ENCODE peak calls at places on chromosome 12, in seven cellular contexts. One of them, this sample, is unnamed.

GRCh38 chr12:52063986-52064649 is 5.7 kb upstream of the ATG101 start:
- DNase-seq in spleen: no peak
- DNase-seq in cardiac muscle cell: no peak
- DNase-seq in PC-3: peak; percentile 18
- DNase-seq in Caco-2: no peak
- DNase-seq in fibroblast of pulmonary artery: peak; percentile 93
- DNase-seq in heart right ventricle: peak; percentile 80
- DNase-seq in this sample: peak; percentile 75

GRCh38 chr12:12719496-12719895 is 2.3 kb downstream of the CDKN1B start:
- DNase-seq in spleen: no peak
- DNase-seq in cardiac muscle cell: no peak
- DNase-seq in PC-3: peak; percentile 16
- DNase-seq in Caco-2: no peak
- DNase-seq in fibroblast of pulmonary artery: no peak
- DNase-seq in heart right ventricle: no peak
- DNase-seq in this sample: no peak

GRCh38 chr12:29026419-29026818 is 122.7 kb upstream of the FAR2 start:
- DNase-seq in spleen: no peak
- DNase-seq in cardiac muscle cell: no peak
- DNase-seq in PC-3: peak; percentile 28
- DNase-seq in Caco-2: no peak
- DNase-seq in fibroblast of pulmonary artery: no peak
- DNase-seq in heart right ventricle: no peak
- DNase-seq in this sample: no peak

GRCh38 chr12:31600252-31600651 is 9.3 kb upstream of the DENND5B start:
- DNase-seq in spleen: no peak
- DNase-seq in cardiac muscle cell: no peak
- DNase-seq in PC-3: no peak
- DNase-seq in Caco-2: no peak
- DNase-seq in fibroblast of pulmonary artery: no peak
- DNase-seq in heart right ventricle: no peak
- DNase-seq in this sample: no peak

GRCh38 chr12:14264316-14264715 is 101.2 kb upstream of the ATF7IP start:
- DNase-seq in spleen: no peak
- DNase-seq in cardiac muscle cell: no peak
- DNase-seq in PC-3: peak; percentile 48
- DNase-seq in Caco-2: peak; percentile 34
- DNase-seq in fibroblast of pulmonary artery: peak; percentile 39
- DNase-seq in heart right ventricle: no peak
- DNase-seq in this sample: no peak

GRCh38 chr12:80625901-80626300 is 81.5 kb upstream of the MYF6 start:
- DNase-seq in spleen: no peak
- DNase-seq in cardiac muscle cell: no peak
- DNase-seq in PC-3: no peak
- DNase-seq in Caco-2: no peak
- DNase-seq in fibroblast of pulmonary artery: no peak
- DNase-seq in heart right ventricle: no peak
- DNase-seq in this sample: peak; percentile 4

GRCh38 chr12:110579239-110579888 is 3.8 kb downstream of the PPTC7 start:
- DNase-seq in spleen: no peak
- DNase-seq in cardiac muscle cell: no peak
- DNase-seq in PC-3: no peak
- DNase-seq in Caco-2: no peak
- DNase-seq in fibroblast of pulmonary artery: no peak
- DNase-seq in heart right ventricle: no peak
- DNase-seq in this sample: no peak

GRCh38 chr12:49301759-49302158 is 6.8 kb downstream of the PRPH start:
- DNase-seq in spleen: peak; percentile 6
- DNase-seq in cardiac muscle cell: no peak
- DNase-seq in PC-3: no peak
- DNase-seq in Caco-2: peak; percentile 57
- DNase-seq in fibroblast of pulmonary artery: no peak
- DNase-seq in heart right ventricle: no peak
- DNase-seq in this sample: no peak

GRCh38 chr12:77697126-77697525 is 133.6 kb upstream of the NAV3 start:
- DNase-seq in spleen: no peak
- DNase-seq in cardiac muscle cell: no peak
- DNase-seq in PC-3: no peak
- DNase-seq in Caco-2: no peak
- DNase-seq in fibroblast of pulmonary artery: no peak
- DNase-seq in heart right ventricle: no peak
- DNase-seq in this sample: no peak

GRCh38 chr12:132559652-132560420 is 50.5 kb downstream of the LRCOL1 start:
- DNase-seq in spleen: peak; percentile 85
- DNase-seq in cardiac muscle cell: peak; percentile 77
- DNase-seq in PC-3: peak; percentile 73
- DNase-seq in Caco-2: peak; percentile 83
- DNase-seq in fibroblast of pulmonary artery: peak; percentile 42
- DNase-seq in heart right ventricle: peak; percentile 40
- DNase-seq in this sample: peak; percentile 35

GRCh38 chr12:110316861-110317260 is 35.8 kb downstream of the ATP2A2 start:
- DNase-seq in spleen: no peak
- DNase-seq in cardiac muscle cell: no peak
- DNase-seq in PC-3: peak; percentile 17
- DNase-seq in Caco-2: no peak
- DNase-seq in fibroblast of pulmonary artery: peak; percentile 82
- DNase-seq in heart right ventricle: no peak
- DNase-seq in this sample: peak; percentile 92

GRCh38 chr12:110271015-110271414 is 10.0 kb upstream of the ATP2A2 start:
- DNase-seq in spleen: no peak
- DNase-seq in cardiac muscle cell: no peak
- DNase-seq in PC-3: no peak
- DNase-seq in Caco-2: no peak
- DNase-seq in fibroblast of pulmonary artery: no peak
- DNase-seq in heart right ventricle: no peak
- DNase-seq in this sample: no peak

GRCh38 chr12:124929649-124930419 is 15.4 kb upstream of the UBC start:
- DNase-seq in spleen: peak; percentile 60
- DNase-seq in cardiac muscle cell: no peak
- DNase-seq in PC-3: no peak
- DNase-seq in Caco-2: no peak
- DNase-seq in fibroblast of pulmonary artery: no peak
- DNase-seq in heart right ventricle: no peak
- DNase-seq in this sample: no peak

GRCh38 chr12:27710592-27711311 is at the start of gene MRPS35:
- DNase-seq in spleen: peak; percentile 99
- DNase-seq in cardiac muscle cell: peak; percentile 92
- DNase-seq in PC-3: peak; percentile 95
- DNase-seq in Caco-2: peak; percentile 96
- DNase-seq in fibroblast of pulmonary artery: peak; percentile 95
- DNase-seq in heart right ventricle: peak; percentile 92
- DNase-seq in this sample: peak; percentile 94
- TF ChIP-seq CTCF in spleen: no peak
- TF ChIP-seq CTCF in cardiac muscle cell: no peak
- TF ChIP-seq CTCF in PC-3: no peak
- TF ChIP-seq CTCF in Caco-2: no peak
- TF ChIP-seq CTCF in fibroblast of pulmonary artery: no peak
- TF ChIP-seq CTCF in heart right ventricle: no peak
- TF ChIP-seq CTCF in this sample: no peak

GRCh38 chr12:102873077-102873476 is 44.0 kb downstream of the PAH start:
- DNase-seq in spleen: no peak
- DNase-seq in cardiac muscle cell: no peak
- DNase-seq in PC-3: no peak
- DNase-seq in Caco-2: no peak
- DNase-seq in fibroblast of pulmonary artery: no peak
- DNase-seq in heart right ventricle: no peak
- DNase-seq in this sample: no peak

GRCh38 chr12:102874819-102875218 is 42.2 kb downstream of the PAH start:
- DNase-seq in spleen: no peak
- DNase-seq in cardiac muscle cell: no peak
- DNase-seq in PC-3: no peak
- DNase-seq in Caco-2: no peak
- DNase-seq in fibroblast of pulmonary artery: no peak
- DNase-seq in heart right ventricle: no peak
- DNase-seq in this sample: no peak

GRCh38 chr12:102871014-102871413 is 46.0 kb downstream of the PAH start:
- DNase-seq in spleen: no peak
- DNase-seq in cardiac muscle cell: no peak
- DNase-seq in PC-3: no peak
- DNase-seq in Caco-2: no peak
- DNase-seq in fibroblast of pulmonary artery: no peak
- DNase-seq in heart right ventricle: no peak
- DNase-seq in this sample: no peak

DNA sequence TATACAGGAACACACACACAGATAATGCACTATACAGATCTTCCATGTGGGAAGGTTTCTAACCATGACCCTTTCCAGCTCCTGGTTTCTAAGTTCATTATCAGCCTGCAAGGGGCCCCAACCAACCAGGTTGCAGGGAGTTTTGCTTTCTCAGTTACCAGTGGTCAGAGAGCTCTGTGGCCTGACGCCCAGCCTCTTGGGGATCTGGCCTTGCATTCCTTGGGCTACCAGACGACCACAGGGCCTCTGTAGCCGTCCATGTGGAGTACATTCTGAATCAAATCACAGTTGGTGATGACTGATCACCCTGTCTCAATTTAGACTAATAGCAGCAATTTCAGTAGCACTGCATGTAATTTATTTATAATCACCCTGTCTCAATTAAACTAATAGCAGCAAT is 47.5 kb downstream of the PAH start:
- DNase-seq in spleen: no peak
- DNase-seq in cardiac muscle cell: no peak
- DNase-seq in PC-3: no peak
- DNase-seq in Caco-2: no peak
- DNase-seq in fibroblast of pulmonary artery: no peak
- DNase-seq in heart right ventricle: no peak
- DNase-seq in this sample: no peak
- H3K4me3 ChIP-seq in spleen: no peak overlapping the region
- H3K4me3 ChIP-seq in cardiac muscle cell: no peak overlapping the region
- H3K4me3 ChIP-seq in PC-3: no peak overlapping the region
- H3K4me3 ChIP-seq in Caco-2: no peak overlapping the region
- H3K4me3 ChIP-seq in fibroblast of pulmonary artery: no peak overlapping the region
- H3K4me3 ChIP-seq in heart right ventricle: no peak overlapping the region
- H3K4me3 ChIP-seq in this sample: no peak overlapping the region

GRCh38 chr12:126688556-126688955 is 1578.4 kb upstream of the TMEM132C start:
- DNase-seq in spleen: no peak
- DNase-seq in cardiac muscle cell: no peak
- DNase-seq in PC-3: no peak
- DNase-seq in Caco-2: no peak
- DNase-seq in fibroblast of pulmonary artery: no peak
- DNase-seq in heart right ventricle: no peak
- DNase-seq in this sample: no peak

GRCh38 chr12:126681676-126682075 is 1585.3 kb upstream of the TMEM132C start:
- DNase-seq in spleen: no peak
- DNase-seq in cardiac muscle cell: peak; percentile 64
- DNase-seq in PC-3: no peak
- DNase-seq in Caco-2: no peak
- DNase-seq in fibroblast of pulmonary artery: peak; percentile 28
- DNase-seq in heart right ventricle: no peak
- DNase-seq in this sample: no peak

GRCh38 chr12:126684703-126685102 is 1582.3 kb upstream of the TMEM132C start:
- DNase-seq in spleen: no peak
- DNase-seq in cardiac muscle cell: no peak
- DNase-seq in PC-3: no peak
- DNase-seq in Caco-2: no peak
- DNase-seq in fibroblast of pulmonary artery: no peak
- DNase-seq in heart right ventricle: no peak
- DNase-seq in this sample: no peak

GRCh38 chr12:126685636-126686035 is 1581.3 kb upstream of the TMEM132C start:
- DNase-seq in spleen: no peak
- DNase-seq in cardiac muscle cell: no peak
- DNase-seq in PC-3: no peak
- DNase-seq in Caco-2: no peak
- DNase-seq in fibroblast of pulmonary artery: no peak
- DNase-seq in heart right ventricle: no peak
- DNase-seq in this sample: no peak
- TF ChIP-seq CTCF in spleen: no peak
- TF ChIP-seq CTCF in cardiac muscle cell: no peak
- TF ChIP-seq CTCF in PC-3: no peak
- TF ChIP-seq CTCF in Caco-2: no peak
- TF ChIP-seq CTCF in fibroblast of pulmonary artery: no peak
- TF ChIP-seq CTCF in heart right ventricle: no peak
- TF ChIP-seq CTCF in this sample: no peak

DNA sequence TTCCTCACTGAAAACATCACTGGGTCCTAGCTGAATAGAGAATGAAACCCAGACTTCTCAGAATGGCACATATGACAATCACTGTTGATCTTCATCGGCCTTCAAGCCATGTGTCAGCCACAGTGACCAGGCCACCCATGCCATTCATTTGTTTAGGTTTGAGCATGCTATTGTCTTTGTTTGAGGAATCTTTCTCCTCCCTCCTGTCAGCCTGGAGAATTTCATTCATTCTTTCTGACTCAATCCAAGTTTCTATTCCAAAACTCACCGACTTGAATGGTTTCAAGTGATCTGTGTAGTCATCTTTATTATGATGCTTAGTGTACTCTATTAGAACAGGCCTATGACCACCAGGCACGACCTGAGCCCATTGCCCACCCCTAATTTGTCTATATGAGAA is 106.3 kb downstream of the ETNK1 start:
- DNase-seq in spleen: no peak
- DNase-seq in cardiac muscle cell: no peak
- DNase-seq in PC-3: no peak
- DNase-seq in Caco-2: no peak
- DNase-seq in fibroblast of pulmonary artery: no peak
- DNase-seq in heart right ventricle: no peak
- DNase-seq in this sample: peak; percentile 12
- H3K4me3 ChIP-seq in spleen: no peak overlapping the region
- H3K4me3 ChIP-seq in cardiac muscle cell: no peak overlapping the region
- H3K4me3 ChIP-seq in PC-3: no peak overlapping the region
- H3K4me3 ChIP-seq in Caco-2: no peak overlapping the region
- H3K4me3 ChIP-seq in fibroblast of pulmonary artery: no peak overlapping the region
- H3K4me3 ChIP-seq in heart right ventricle: no peak overlapping the region
- H3K4me3 ChIP-seq in this sample: no peak overlapping the region

GRCh38 chr12:114683709-114684097 is 272 bp downstream of the TBX3 start:
- DNase-seq in spleen: no peak
- DNase-seq in cardiac muscle cell: no peak
- DNase-seq in PC-3: no peak
- DNase-seq in Caco-2: no peak
- DNase-seq in fibroblast of pulmonary artery: no peak
- DNase-seq in heart right ventricle: no peak
- DNase-seq in this sample: no peak

GRCh38 chr12:114684870-114685273 is 897 bp upstream of the TBX3 start:
- DNase-seq in spleen: no peak
- DNase-seq in cardiac muscle cell: no peak
- DNase-seq in PC-3: no peak
- DNase-seq in Caco-2: no peak
- DNase-seq in fibroblast of pulmonary artery: no peak
- DNase-seq in heart right ventricle: no peak
- DNase-seq in this sample: no peak

GRCh38 chr12:114685320-114685781 is 1.4 kb upstream of the TBX3 start:
- DNase-seq in spleen: no peak
- DNase-seq in cardiac muscle cell: no peak
- DNase-seq in PC-3: no peak
- DNase-seq in Caco-2: no peak
- DNase-seq in fibroblast of pulmonary artery: no peak
- DNase-seq in heart right ventricle: no peak
- DNase-seq in this sample: no peak

GRCh38 chr12:114682920-114683708 is 861 bp downstream of the TBX3 start:
- DNase-seq in spleen: no peak
- DNase-seq in cardiac muscle cell: peak; percentile 73
- DNase-seq in PC-3: peak; percentile 47
- DNase-seq in Caco-2: peak; percentile 58
- DNase-seq in fibroblast of pulmonary artery: peak; percentile 43
- DNase-seq in heart right ventricle: no peak
- DNase-seq in this sample: peak; percentile 42

GRCh38 chr12:114684098-114684869 is at the start of gene TBX3:
- DNase-seq in spleen: peak; percentile 88
- DNase-seq in cardiac muscle cell: peak; percentile 98
- DNase-seq in PC-3: peak; percentile 99
- DNase-seq in Caco-2: peak; percentile 96
- DNase-seq in fibroblast of pulmonary artery: peak; percentile 100
- DNase-seq in heart right ventricle: peak; percentile 92
- DNase-seq in this sample: peak; percentile 100
- TF ChIP-seq CTCF in spleen: peak; percentile 72
- TF ChIP-seq CTCF in cardiac muscle cell: peak; percentile 49
- TF ChIP-seq CTCF in PC-3: peak; percentile 79
- TF ChIP-seq CTCF in Caco-2: peak; percentile 67
- TF ChIP-seq CTCF in fibroblast of pulmonary artery: peak; percentile 30
- TF ChIP-seq CTCF in heart right ventricle: peak; percentile 72
- TF ChIP-seq CTCF in this sample: peak; percentile 56